ENCODE peak calls at places on chromosome 19, in four cellular contexts. O, J, I and F are unnamed samples.
A peak's percentile ranks its signal among the peaks of the same experiment; 100 is the strongest.

GRCh38 chr19:47157455-47158321 is 27.1 kb downstream of the SAE1 start:
- DNase-seq in O (peak; percentile 42), J (peak; percentile 62), I (no peak), F (no peak)

GRCh38 chr19:20038358-20039202 is 725 bp downstream of the ZNF682 start:
- DNase-seq in O (no peak), J (no peak), I (no peak), F (no peak)

GRCh38 chr19:42038675-42039074 is 31.3 kb downstream of the GRIK5 start:
- DNase-seq in O (peak; percentile 59), J (peak; percentile 87), I (no peak), F (no peak)

GRCh38 chr19:38561658-38562057 is 56.1 kb downstream of the MAP4K1 start:
- DNase-seq in O (no peak), J (no peak), I (no peak), F (no peak)

GRCh38 chr19:15374796-15375440 is 4.7 kb downstream of the AKAP8 start:
- DNase-seq in O (peak; percentile 81), J (peak; percentile 83), I (no peak), F (no peak)

GRCh38 chr19:46404884-46405658 is 8.3 kb downstream of the CCDC8 start:
- DNase-seq in O (no peak), J (no peak), I (no peak), F (no peak)

GRCh38 chr19:53977991-53978731 is 13.3 kb upstream of the CACNG6 start:
- DNase-seq in O (peak; percentile 72), J (peak; percentile 76), I (no peak), F (no peak)

GRCh38 chr19:6021878-6022569 is 44.1 kb upstream of the RANBP3 start:
- DNase-seq in O (peak; percentile 70), J (peak; percentile 87), I (peak; percentile 88), F (peak; percentile 88)

GRCh38 chr19:6239401-6239844 is 40.4 kb downstream of the MLLT1 start:
- DNase-seq in O (peak; percentile 24), J (no peak), I (no peak), F (no peak)

GRCh38 chr19:42154471-42155323 is 22.5 kb upstream of the POU2F2 start:
- DNase-seq in O (no peak), J (no peak), I (peak; percentile 54), F (no peak)

GRCh38 chr19:13172335-13173128 is 22.3 kb downstream of the IER2 start:
- DNase-seq in O (peak; percentile 78), J (peak; percentile 86), I (peak; percentile 26), F (peak; percentile 12)

GRCh38 chr19:49920624-49921363 is 8.2 kb upstream of the ATF5 start:
- DNase-seq in O (no peak), J (no peak), I (peak; percentile 47), F (no peak)

DNA sequence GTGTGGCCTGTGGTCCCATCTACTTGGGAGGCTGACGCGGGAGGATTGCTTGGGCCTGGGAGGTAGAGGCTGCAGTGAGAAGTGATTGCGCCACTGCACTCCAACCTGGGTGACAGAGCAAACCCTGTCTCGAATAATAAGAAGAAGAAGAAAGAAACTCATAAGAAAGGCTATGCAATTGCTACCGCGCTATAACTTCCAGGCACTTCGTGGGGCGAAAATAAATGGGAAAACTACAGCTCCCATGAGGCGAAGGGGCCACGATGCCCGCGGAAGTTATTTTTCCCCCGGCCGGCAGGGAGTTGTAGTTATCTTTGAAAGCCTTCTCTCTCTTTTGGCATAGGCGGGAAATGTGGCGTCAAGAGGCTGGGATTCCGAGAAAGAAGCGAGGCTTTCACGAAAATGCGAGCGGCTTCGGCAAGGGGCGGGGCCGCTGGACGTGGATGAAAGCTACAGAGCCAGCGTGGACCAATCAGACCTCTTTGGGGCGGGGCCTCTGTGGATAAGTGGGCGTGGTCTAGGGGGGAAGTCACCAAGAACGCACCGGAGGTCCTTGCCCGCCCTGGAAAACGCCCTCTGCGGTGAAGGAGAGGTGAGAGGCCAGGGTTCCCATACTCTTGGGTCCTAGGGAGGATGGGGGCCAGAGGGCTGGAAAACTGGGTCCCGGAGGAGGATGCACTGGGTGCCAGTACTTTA is at the start of gene NUCB1:
- DNase-seq in O (peak; percentile 98), J (peak; percentile 99), I (peak; percentile 99), F (peak; percentile 97)
- TF ChIP-seq CTCF in O (no peak), J (peak; percentile 40), I (no peak), F (no peak)

GRCh38 chr19:18939922-18940775 is 868 bp downstream of the HOMER3 start:
- DNase-seq in O (peak; percentile 39), J (peak; percentile 56), I (no peak), F (peak; percentile 55)
- TF ChIP-seq CTCF in O (no peak), J (no peak), I (no peak), F (no peak)

GRCh38 chr19:33752018-33752790 is 44.5 kb upstream of the KCTD15 start:
- DNase-seq in O (no peak), J (no peak), I (no peak), F (no peak)
- TF ChIP-seq CTCF in O (no peak), J (no peak), I (no peak), F (no peak)

DNA sequence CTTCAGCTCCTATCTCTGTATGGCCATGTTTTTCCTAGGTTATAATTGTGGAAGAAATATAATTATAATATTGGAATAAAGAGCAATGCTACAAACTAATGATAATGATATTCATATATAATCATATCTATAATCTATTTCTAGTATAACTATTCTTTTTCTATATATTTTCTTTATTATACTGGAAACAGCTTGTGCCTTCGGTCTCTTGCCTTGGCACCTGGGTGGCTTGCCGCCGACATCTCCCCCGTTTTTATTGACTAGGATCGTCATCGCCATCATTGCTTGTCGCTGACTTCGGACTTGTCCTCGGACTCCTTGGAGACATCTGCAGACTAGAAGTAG is 24.2 kb downstream of the ZNF763 start:
- DNase-seq in O (no peak), J (no peak), I (no peak), F (no peak)
- TF ChIP-seq CTCF in O (no peak), J (no peak), I (no peak), F (no peak)

GRCh38 chr19:2736550-2737190 is 3.1 kb downstream of the SLC39A3 start:
- DNase-seq in O (no peak), J (no peak), I (no peak), F (no peak)

GRCh38 chr19:2744113-2744512 is 4.3 kb upstream of the SLC39A3 start:
- DNase-seq in O (no peak), J (no peak), I (no peak), F (no peak)

GRCh38 chr19:2740314-2740656 is 468 bp upstream of the SLC39A3 start:
- DNase-seq in O (no peak), J (no peak), I (no peak), F (no peak)

GRCh38 chr19:2743099-2743498 is 3.3 kb upstream of the SLC39A3 start:
- DNase-seq in O (no peak), J (no peak), I (no peak), F (no peak)

GRCh38 chr19:2739602-2740313 is at the start of gene SLC39A3:
- DNase-seq in O (peak; percentile 97), J (peak; percentile 98), I (peak; percentile 100), F (peak; percentile 100)
- TF ChIP-seq CTCF in O (no peak), J (peak; percentile 16), I (peak; percentile 3), F (no peak)

GRCh38 chr19:40603719-40604646 is 2.8 kb downstream of the LTBP4 start:
- DNase-seq in O (peak; percentile 98), J (peak; percentile 98), I (peak; percentile 94), F (peak; percentile 96)

GRCh38 chr19:40607311-40607871 is 6.2 kb downstream of the LTBP4 start:
- DNase-seq in O (no peak), J (peak; percentile 51), I (no peak), F (no peak)

GRCh38 chr19:40603071-40603718 is 2.0 kb downstream of the LTBP4 start:
- DNase-seq in O (no peak), J (no peak), I (no peak), F (no peak)

GRCh38 chr19:40604647-40605200 is 3.6 kb downstream of the LTBP4 start:
- DNase-seq in O (peak; percentile 40), J (peak; percentile 45), I (no peak), F (no peak)

DNA sequence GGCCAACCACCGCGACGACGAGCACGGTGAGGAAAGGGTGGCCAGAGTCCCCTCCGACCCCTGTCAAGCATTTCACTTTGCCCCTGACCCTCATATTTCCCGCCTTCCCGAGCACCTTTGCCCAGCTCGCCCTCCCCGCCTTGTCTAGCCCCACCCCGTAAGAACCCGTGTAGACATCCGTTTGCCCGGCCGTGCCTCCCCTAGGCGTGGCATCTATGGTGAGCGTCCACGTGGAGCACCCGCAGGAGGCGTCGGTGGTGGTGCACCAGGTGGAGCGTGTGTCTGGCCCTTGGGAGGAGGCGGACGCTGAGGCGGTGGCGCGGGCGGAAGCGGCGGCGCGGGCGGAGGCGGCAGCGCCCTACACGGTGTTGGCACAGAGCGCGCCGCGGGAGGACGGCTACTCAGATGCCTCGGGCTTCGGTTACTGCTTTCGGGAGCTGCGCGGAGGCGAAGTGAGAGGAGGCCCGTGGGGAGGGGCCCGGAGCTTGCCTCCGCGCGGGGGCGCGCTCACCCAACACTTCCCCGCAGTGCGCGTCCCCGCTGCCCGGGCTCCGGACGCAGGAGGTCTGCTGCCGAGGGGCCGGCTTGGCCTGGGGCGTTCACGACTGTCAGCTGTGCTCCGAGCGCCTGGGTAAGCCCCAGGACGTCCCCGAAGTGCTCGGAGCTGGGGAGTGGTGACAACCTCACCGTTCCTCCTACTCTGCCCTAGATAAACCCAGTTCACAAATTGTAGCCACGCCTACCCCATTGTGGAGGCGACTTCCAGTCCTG is 4.2 kb downstream of the LTBP4 start:
- DNase-seq in O (peak; percentile 76), J (peak; percentile 79), I (peak; percentile 76), F (peak; percentile 86)
- TF ChIP-seq CTCF in O (no peak), J (peak; percentile 26), I (peak; percentile 49), F (peak; percentile 21)

GRCh38 chr19:10251792-10252694 is at the start of gene MRPL4:
- DNase-seq in O (peak; percentile 91), J (peak; percentile 98), I (peak; percentile 94), F (peak; percentile 96)
- TF ChIP-seq CTCF in O (no peak), J (no peak), I (no peak), F (no peak)

GRCh38 chr19:7597689-7598088 is 2.0 kb downstream of the CAMSAP3 start:
- DNase-seq in O (no peak), J (no peak), I (no peak), F (peak; percentile 5)
- TF ChIP-seq CTCF in O (no peak), J (no peak), I (no peak), F (no peak)

DNA sequence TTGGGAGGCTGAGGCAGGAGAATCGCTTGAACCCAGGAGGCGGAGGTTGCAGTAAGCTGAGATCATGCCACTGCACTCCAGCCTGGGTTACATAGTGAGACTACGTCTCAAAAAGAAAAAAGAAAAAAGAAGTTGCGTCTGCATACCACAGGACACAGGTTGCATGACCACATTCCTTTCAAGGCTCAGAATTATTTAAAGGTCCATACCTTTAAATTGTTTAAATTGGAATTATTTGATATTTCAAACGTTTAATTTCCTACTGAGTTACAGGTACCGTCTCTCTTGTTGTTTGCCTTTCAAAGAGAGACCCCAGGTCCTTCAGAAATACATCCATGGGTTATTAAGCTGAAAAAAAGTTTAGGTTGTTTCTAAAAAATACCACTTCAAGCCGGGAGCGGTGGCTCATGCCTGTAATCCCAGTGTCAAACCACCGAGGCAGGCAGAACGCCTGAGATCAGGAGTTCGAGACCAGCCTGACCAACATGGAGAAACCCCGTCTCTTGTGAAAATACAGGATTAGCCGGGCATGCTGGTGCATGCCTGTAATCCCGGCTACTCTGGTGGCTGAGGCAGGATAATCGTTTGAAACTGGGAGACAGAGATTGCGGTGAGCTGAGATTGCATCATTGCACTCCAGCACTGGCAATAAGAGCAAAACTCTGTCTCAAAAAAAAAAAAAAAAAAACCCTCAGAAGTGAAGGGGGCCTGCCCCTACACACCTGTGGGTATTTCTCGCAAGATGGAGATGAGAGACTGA is 18.6 kb downstream of the ZNF816 start:
- DNase-seq in O (no peak), J (no peak), I (no peak), F (no peak)
- TF ChIP-seq CTCF in O (no peak), J (no peak), I (no peak), F (no peak)